ENCODE peak calls at places on chromosomes 7 and 10, in five cellular contexts. G is caudate nucleus; D is OCI-LY7; M is activated naive CD4-positive, alpha-beta T cell; V is cardiac fibroblast. A is an unnamed sample.

GRCh38 chr7:4070214-4070613 is 611.9 kb upstream of the FOXK1 start:
- DNase-seq in D (no peak), M (no peak), V (no peak), G (no peak), A (no peak)

GRCh38 chr7:55109384-55110167 is 90.8 kb downstream of the EGFR start:
- DNase-seq in V (peak), G (peak), D (no peak), M (no peak), A (no peak)

GRCh38 chr10:48770558-48771089 is 86.0 kb downstream of the WDFY4 start:
- DNase-seq in V (no peak), D (no peak), G (no peak), M (no peak), A (no peak)

GRCh38 chr10:59336632-59337031 is 25.7 kb downstream of the FAM13C start:
- DNase-seq in V (peak), D (no peak), G (no peak), M (no peak), A (peak)

GRCh38 chr7:149468208-149468607 is 7.3 kb upstream of the ZNF777 start:
- DNase-seq in D (no peak), M (no peak), V (peak), G (no peak), A (no peak)

GRCh38 chr10:33290286-33291052 is 44.0 kb downstream of the NRP1 start:
- DNase-seq in V (no peak), D (no peak), M (no peak), G (no peak), A (no peak)

GRCh38 chr7:17907014-17907413 is 33.3 kb downstream of the SNX13 start:
- DNase-seq in G (no peak), V (peak), M (no peak), D (no peak), A (peak)

GRCh38 chr10:107502263-107502979 is 337.9 kb upstream of the SORCS1 start:
- DNase-seq in D (no peak), V (peak), G (no peak), M (no peak), A (no peak)

GRCh38 chr10:75417522-75417927 is 13.9 kb upstream of the LRMDA start:
- DNase-seq in M (no peak), D (no peak), V (no peak), G (peak), A (no peak)

GRCh38 chr10:115801987-115802386 is 471.0 kb downstream of the GFRA1 start:
- DNase-seq in D (no peak), V (no peak), G (no peak), M (no peak), A (no peak)

GRCh38 chr7:155305251-155305904 is 7.7 kb downstream of the INSIG1 start:
- DNase-seq in G (no peak), M (no peak), D (no peak), V (no peak), A (no peak)

GRCh38 chr10:43923328-43923727 is 274.6 kb upstream of the ZNF32 start:
- DNase-seq in G (no peak), V (no peak), D (peak), M (no peak), A (no peak)

GRCh38 chr7:121931149-121931922 is 58.4 kb downstream of the PTPRZ1 start:
- DNase-seq in M (no peak), V (no peak), D (no peak), G (no peak), A (no peak)

GRCh38 chr7:64504581-64505120 is 58.2 kb downstream of the ZNF680 start:
- DNase-seq in M (no peak), D (peak), V (no peak), G (no peak), A (no peak)

GRCh38 chr7:129213828-129214227 is 11.0 kb upstream of the AHCYL2 start:
- DNase-seq in M (no peak), G (no peak), V (peak), D (peak), A (peak)

GRCh38 chr10:102334106-102334505 is 61.4 kb upstream of the NFKB2 start:
- DNase-seq in V (no peak), D (no peak), M (no peak), G (no peak), A (no peak)

GRCh38 chr7:29106128-29106988 is 40.0 kb downstream of the CPVL start:
- DNase-seq in V (peak), M (no peak), G (peak), D (peak), A (peak)